ENCODE peak calls at places on chromosome 17, in eight cellular contexts. One of them, this sample, is unnamed.
A peak's percentile ranks its signal among the peaks of the same experiment; 100 is the strongest.

GRCh38 chr17:49029841-49030240 is 32.7 kb downstream of the IGF2BP1 start:
- DNase-seq in NK-92 treated with Interleukin-12 subunit alpha and Interleukin-12 subunit beta, amount 100 ng/mL, for 24 hours: no peak
- DNase-seq in osteocyte: no peak
- DNase-seq in cardiac fibroblast: no peak
- DNase-seq in activated CD8-positive, alpha-beta memory T cell treated with anti-CD3 and anti-CD28 coated beads, Interleukin-2, amount 10 ng/mL, durations not matched to agents 7 days and 5 days: no peak
- DNase-seq in germinal center: no peak
- DNase-seq in epithelial cell of esophagus: no peak
- DNase-seq in RPMI8226: no peak
- DNase-seq in this sample: no peak

GRCh38 chr17:6254036-6254435 is 180.9 kb downstream of the AIPL1 start:
- DNase-seq in NK-92 treated with Interleukin-12 subunit alpha and Interleukin-12 subunit beta, amount 100 ng/mL, for 24 hours: no peak
- DNase-seq in osteocyte: no peak
- DNase-seq in cardiac fibroblast: no peak
- DNase-seq in activated CD8-positive, alpha-beta memory T cell treated with anti-CD3 and anti-CD28 coated beads, Interleukin-2, amount 10 ng/mL, durations not matched to agents 7 days and 5 days: no peak
- DNase-seq in germinal center: no peak
- DNase-seq in epithelial cell of esophagus: no peak
- DNase-seq in RPMI8226: no peak
- DNase-seq in this sample: no peak

GRCh38 chr17:41351177-41351576 is 549 bp upstream of the KRT33A start:
- DNase-seq in NK-92 treated with Interleukin-12 subunit alpha and Interleukin-12 subunit beta, amount 100 ng/mL, for 24 hours: no peak
- DNase-seq in osteocyte: no peak
- DNase-seq in cardiac fibroblast: no peak
- DNase-seq in activated CD8-positive, alpha-beta memory T cell treated with anti-CD3 and anti-CD28 coated beads, Interleukin-2, amount 10 ng/mL, durations not matched to agents 7 days and 5 days: no peak
- DNase-seq in germinal center: no peak
- DNase-seq in epithelial cell of esophagus: no peak
- DNase-seq in RPMI8226: no peak
- DNase-seq in this sample: no peak

GRCh38 chr17:4008496-4009163 is 44.4 kb upstream of the ATP2A3 start:
- DNase-seq in NK-92 treated with Interleukin-12 subunit alpha and Interleukin-12 subunit beta, amount 100 ng/mL, for 24 hours: no peak
- DNase-seq in osteocyte: no peak
- DNase-seq in cardiac fibroblast: no peak
- DNase-seq in activated CD8-positive, alpha-beta memory T cell treated with anti-CD3 and anti-CD28 coated beads, Interleukin-2, amount 10 ng/mL, durations not matched to agents 7 days and 5 days: no peak
- DNase-seq in germinal center: no peak
- DNase-seq in epithelial cell of esophagus: no peak
- DNase-seq in RPMI8226: no peak
- DNase-seq in this sample: no peak

GRCh38 chr17:61517265-61517664 is 65.0 kb downstream of the TBX4 start:
- DNase-seq in NK-92 treated with Interleukin-12 subunit alpha and Interleukin-12 subunit beta, amount 100 ng/mL, for 24 hours: no peak
- DNase-seq in osteocyte: no peak
- DNase-seq in cardiac fibroblast: no peak
- DNase-seq in activated CD8-positive, alpha-beta memory T cell treated with anti-CD3 and anti-CD28 coated beads, Interleukin-2, amount 10 ng/mL, durations not matched to agents 7 days and 5 days: no peak
- DNase-seq in germinal center: no peak
- DNase-seq in epithelial cell of esophagus: no peak
- DNase-seq in RPMI8226: no peak
- DNase-seq in this sample: no peak

GRCh38 chr17:80855196-80855967 is 136.3 kb upstream of the CHMP6 start:
- DNase-seq in NK-92 treated with Interleukin-12 subunit alpha and Interleukin-12 subunit beta, amount 100 ng/mL, for 24 hours: no peak
- DNase-seq in osteocyte: no peak
- DNase-seq in cardiac fibroblast: no peak
- DNase-seq in activated CD8-positive, alpha-beta memory T cell treated with anti-CD3 and anti-CD28 coated beads, Interleukin-2, amount 10 ng/mL, durations not matched to agents 7 days and 5 days: no peak
- DNase-seq in germinal center: no peak
- DNase-seq in epithelial cell of esophagus: no peak
- DNase-seq in RPMI8226: no peak
- DNase-seq in this sample: no peak

GRCh38 chr17:66633322-66633965 is 201.5 kb upstream of the CACNG5 start:
- DNase-seq in NK-92 treated with Interleukin-12 subunit alpha and Interleukin-12 subunit beta, amount 100 ng/mL, for 24 hours: peak; percentile 50
- DNase-seq in osteocyte: no peak
- DNase-seq in cardiac fibroblast: peak; percentile 58
- DNase-seq in activated CD8-positive, alpha-beta memory T cell treated with anti-CD3 and anti-CD28 coated beads, Interleukin-2, amount 10 ng/mL, durations not matched to agents 7 days and 5 days: peak; percentile 76
- DNase-seq in germinal center: no peak
- DNase-seq in epithelial cell of esophagus: no peak
- DNase-seq in RPMI8226: no peak
- DNase-seq in this sample: peak; percentile 36

GRCh38 chr17:73151888-73152633 is 12.7 kb upstream of the SSTR2 start:
- DNase-seq in NK-92 treated with Interleukin-12 subunit alpha and Interleukin-12 subunit beta, amount 100 ng/mL, for 24 hours: no peak
- DNase-seq in osteocyte: no peak
- DNase-seq in cardiac fibroblast: no peak
- DNase-seq in activated CD8-positive, alpha-beta memory T cell treated with anti-CD3 and anti-CD28 coated beads, Interleukin-2, amount 10 ng/mL, durations not matched to agents 7 days and 5 days: no peak
- DNase-seq in germinal center: no peak
- DNase-seq in epithelial cell of esophagus: no peak
- DNase-seq in RPMI8226: no peak
- DNase-seq in this sample: no peak

GRCh38 chr17:14779236-14779635 is 478.4 kb downstream of the HS3ST3B1 start:
- DNase-seq in NK-92 treated with Interleukin-12 subunit alpha and Interleukin-12 subunit beta, amount 100 ng/mL, for 24 hours: no peak
- DNase-seq in osteocyte: peak; percentile 13
- DNase-seq in cardiac fibroblast: no peak
- DNase-seq in activated CD8-positive, alpha-beta memory T cell treated with anti-CD3 and anti-CD28 coated beads, Interleukin-2, amount 10 ng/mL, durations not matched to agents 7 days and 5 days: no peak
- DNase-seq in germinal center: no peak
- DNase-seq in epithelial cell of esophagus: peak; percentile 83
- DNase-seq in RPMI8226: no peak
- DNase-seq in this sample: no peak

GRCh38 chr17:2051388-2052237 is 3.3 kb upstream of the HIC1 start:
- DNase-seq in NK-92 treated with Interleukin-12 subunit alpha and Interleukin-12 subunit beta, amount 100 ng/mL, for 24 hours: no peak
- DNase-seq in osteocyte: peak; percentile 81
- DNase-seq in cardiac fibroblast: no peak
- DNase-seq in activated CD8-positive, alpha-beta memory T cell treated with anti-CD3 and anti-CD28 coated beads, Interleukin-2, amount 10 ng/mL, durations not matched to agents 7 days and 5 days: no peak
- DNase-seq in germinal center: no peak
- DNase-seq in epithelial cell of esophagus: no peak
- DNase-seq in RPMI8226: no peak
- DNase-seq in this sample: no peak

GRCh38 chr17:21678451-21679081 is 13.8 kb upstream of the KCNJ18 start:
- DNase-seq in NK-92 treated with Interleukin-12 subunit alpha and Interleukin-12 subunit beta, amount 100 ng/mL, for 24 hours: no peak
- DNase-seq in osteocyte: no peak
- DNase-seq in cardiac fibroblast: no peak
- DNase-seq in activated CD8-positive, alpha-beta memory T cell treated with anti-CD3 and anti-CD28 coated beads, Interleukin-2, amount 10 ng/mL, durations not matched to agents 7 days and 5 days: no peak
- DNase-seq in germinal center: no peak
- DNase-seq in epithelial cell of esophagus: no peak
- DNase-seq in RPMI8226: peak; percentile 81
- DNase-seq in this sample: no peak

GRCh38 chr17:42845918-42846593 is 1.7 kb downstream of the AOC2 start:
- DNase-seq in NK-92 treated with Interleukin-12 subunit alpha and Interleukin-12 subunit beta, amount 100 ng/mL, for 24 hours: peak; percentile 34
- DNase-seq in osteocyte: no peak
- DNase-seq in cardiac fibroblast: no peak
- DNase-seq in activated CD8-positive, alpha-beta memory T cell treated with anti-CD3 and anti-CD28 coated beads, Interleukin-2, amount 10 ng/mL, durations not matched to agents 7 days and 5 days: peak; percentile 54
- DNase-seq in germinal center: no peak
- DNase-seq in epithelial cell of esophagus: no peak
- DNase-seq in RPMI8226: no peak
- DNase-seq in this sample: peak; percentile 51

GRCh38 chr17:50710025-50710424 is 2.3 kb upstream of the ANKRD40 start:
- DNase-seq in NK-92 treated with Interleukin-12 subunit alpha and Interleukin-12 subunit beta, amount 100 ng/mL, for 24 hours: no peak
- DNase-seq in osteocyte: no peak
- DNase-seq in cardiac fibroblast: no peak
- DNase-seq in activated CD8-positive, alpha-beta memory T cell treated with anti-CD3 and anti-CD28 coated beads, Interleukin-2, amount 10 ng/mL, durations not matched to agents 7 days and 5 days: no peak
- DNase-seq in germinal center: no peak
- DNase-seq in epithelial cell of esophagus: no peak
- DNase-seq in RPMI8226: no peak
- DNase-seq in this sample: no peak

GRCh38 chr17:61309857-61310256 is 89.8 kb upstream of the TBX2 start:
- DNase-seq in NK-92 treated with Interleukin-12 subunit alpha and Interleukin-12 subunit beta, amount 100 ng/mL, for 24 hours: no peak
- DNase-seq in osteocyte: no peak
- DNase-seq in cardiac fibroblast: peak; percentile 89
- DNase-seq in activated CD8-positive, alpha-beta memory T cell treated with anti-CD3 and anti-CD28 coated beads, Interleukin-2, amount 10 ng/mL, durations not matched to agents 7 days and 5 days: no peak
- DNase-seq in germinal center: no peak
- DNase-seq in epithelial cell of esophagus: peak; percentile 72
- DNase-seq in RPMI8226: no peak
- DNase-seq in this sample: no peak

GRCh38 chr17:37530420-37530819 is 40.7 kb downstream of the DUSP14 start:
- DNase-seq in NK-92 treated with Interleukin-12 subunit alpha and Interleukin-12 subunit beta, amount 100 ng/mL, for 24 hours: no peak
- DNase-seq in osteocyte: no peak
- DNase-seq in cardiac fibroblast: no peak
- DNase-seq in activated CD8-positive, alpha-beta memory T cell treated with anti-CD3 and anti-CD28 coated beads, Interleukin-2, amount 10 ng/mL, durations not matched to agents 7 days and 5 days: no peak
- DNase-seq in germinal center: no peak
- DNase-seq in epithelial cell of esophagus: no peak
- DNase-seq in RPMI8226: no peak
- DNase-seq in this sample: no peak

GRCh38 chr17:15257316-15257925 is 7.7 kb downstream of the PMP22 start:
- DNase-seq in NK-92 treated with Interleukin-12 subunit alpha and Interleukin-12 subunit beta, amount 100 ng/mL, for 24 hours: peak; percentile 34
- DNase-seq in osteocyte: peak; percentile 90
- DNase-seq in cardiac fibroblast: peak; percentile 80
- DNase-seq in activated CD8-positive, alpha-beta memory T cell treated with anti-CD3 and anti-CD28 coated beads, Interleukin-2, amount 10 ng/mL, durations not matched to agents 7 days and 5 days: peak; percentile 75
- DNase-seq in germinal center: peak; percentile 66
- DNase-seq in epithelial cell of esophagus: peak; percentile 58
- DNase-seq in RPMI8226: peak; percentile 85
- DNase-seq in this sample: peak; percentile 54

GRCh38 chr17:50127661-50128361 is 2.1 kb downstream of the SAMD14 start:
- DNase-seq in NK-92 treated with Interleukin-12 subunit alpha and Interleukin-12 subunit beta, amount 100 ng/mL, for 24 hours: no peak
- DNase-seq in osteocyte: no peak
- DNase-seq in cardiac fibroblast: peak; percentile 34
- DNase-seq in activated CD8-positive, alpha-beta memory T cell treated with anti-CD3 and anti-CD28 coated beads, Interleukin-2, amount 10 ng/mL, durations not matched to agents 7 days and 5 days: no peak
- DNase-seq in germinal center: no peak
- DNase-seq in epithelial cell of esophagus: peak; percentile 48
- DNase-seq in RPMI8226: peak; percentile 50
- DNase-seq in this sample: no peak

GRCh38 chr17:67998466-67998865 is 2.2 kb upstream of the C17orf58 start:
- DNase-seq in NK-92 treated with Interleukin-12 subunit alpha and Interleukin-12 subunit beta, amount 100 ng/mL, for 24 hours: no peak
- DNase-seq in osteocyte: no peak
- DNase-seq in cardiac fibroblast: no peak
- DNase-seq in activated CD8-positive, alpha-beta memory T cell treated with anti-CD3 and anti-CD28 coated beads, Interleukin-2, amount 10 ng/mL, durations not matched to agents 7 days and 5 days: no peak
- DNase-seq in germinal center: no peak
- DNase-seq in epithelial cell of esophagus: no peak
- DNase-seq in RPMI8226: no peak
- DNase-seq in this sample: no peak

GRCh38 chr17:50055426-50056216 is at the start of gene ITGA3:
- DNase-seq in NK-92 treated with Interleukin-12 subunit alpha and Interleukin-12 subunit beta, amount 100 ng/mL, for 24 hours: no peak
- DNase-seq in osteocyte: no peak
- DNase-seq in cardiac fibroblast: peak; percentile 87
- DNase-seq in activated CD8-positive, alpha-beta memory T cell treated with anti-CD3 and anti-CD28 coated beads, Interleukin-2, amount 10 ng/mL, durations not matched to agents 7 days and 5 days: peak; percentile 70
- DNase-seq in germinal center: peak; percentile 63
- DNase-seq in epithelial cell of esophagus: peak; percentile 96
- DNase-seq in RPMI8226: peak; percentile 88
- DNase-seq in this sample: peak; percentile 70

GRCh38 chr17:2853722-2854580 is 57.7 kb downstream of the RAP1GAP2 start:
- DNase-seq in NK-92 treated with Interleukin-12 subunit alpha and Interleukin-12 subunit beta, amount 100 ng/mL, for 24 hours: no peak
- DNase-seq in osteocyte: no peak
- DNase-seq in cardiac fibroblast: peak; percentile 22
- DNase-seq in activated CD8-positive, alpha-beta memory T cell treated with anti-CD3 and anti-CD28 coated beads, Interleukin-2, amount 10 ng/mL, durations not matched to agents 7 days and 5 days: no peak
- DNase-seq in germinal center: no peak
- DNase-seq in epithelial cell of esophagus: peak; percentile 49
- DNase-seq in RPMI8226: peak; percentile 35
- DNase-seq in this sample: peak; percentile 26

GRCh38 chr17:37519241-37519985 is 29.7 kb downstream of the DUSP14 start:
- DNase-seq in NK-92 treated with Interleukin-12 subunit alpha and Interleukin-12 subunit beta, amount 100 ng/mL, for 24 hours: no peak
- DNase-seq in osteocyte: no peak
- DNase-seq in cardiac fibroblast: no peak
- DNase-seq in activated CD8-positive, alpha-beta memory T cell treated with anti-CD3 and anti-CD28 coated beads, Interleukin-2, amount 10 ng/mL, durations not matched to agents 7 days and 5 days: no peak
- DNase-seq in germinal center: no peak
- DNase-seq in epithelial cell of esophagus: no peak
- DNase-seq in RPMI8226: no peak
- DNase-seq in this sample: no peak

GRCh38 chr17:29930399-29931010 is 477 bp upstream of the SSH2 start:
- DNase-seq in NK-92 treated with Interleukin-12 subunit alpha and Interleukin-12 subunit beta, amount 100 ng/mL, for 24 hours: no peak
- DNase-seq in osteocyte: no peak
- DNase-seq in cardiac fibroblast: no peak
- DNase-seq in activated CD8-positive, alpha-beta memory T cell treated with anti-CD3 and anti-CD28 coated beads, Interleukin-2, amount 10 ng/mL, durations not matched to agents 7 days and 5 days: no peak
- DNase-seq in germinal center: no peak
- DNase-seq in epithelial cell of esophagus: peak; percentile 5
- DNase-seq in RPMI8226: no peak
- DNase-seq in this sample: no peak

GRCh38 chr17:38528101-38528500 is 77.7 kb downstream of the SRCIN1 start:
- DNase-seq in NK-92 treated with Interleukin-12 subunit alpha and Interleukin-12 subunit beta, amount 100 ng/mL, for 24 hours: no peak
- DNase-seq in osteocyte: no peak
- DNase-seq in cardiac fibroblast: no peak
- DNase-seq in activated CD8-positive, alpha-beta memory T cell treated with anti-CD3 and anti-CD28 coated beads, Interleukin-2, amount 10 ng/mL, durations not matched to agents 7 days and 5 days: no peak
- DNase-seq in germinal center: no peak
- DNase-seq in epithelial cell of esophagus: no peak
- DNase-seq in RPMI8226: no peak
- DNase-seq in this sample: no peak

GRCh38 chr17:80034654-80034976 is 1.1 kb downstream of the TBC1D16 start:
- DNase-seq in NK-92 treated with Interleukin-12 subunit alpha and Interleukin-12 subunit beta, amount 100 ng/mL, for 24 hours: no peak
- DNase-seq in osteocyte: no peak
- DNase-seq in cardiac fibroblast: no peak
- DNase-seq in activated CD8-positive, alpha-beta memory T cell treated with anti-CD3 and anti-CD28 coated beads, Interleukin-2, amount 10 ng/mL, durations not matched to agents 7 days and 5 days: no peak
- DNase-seq in germinal center: no peak
- DNase-seq in epithelial cell of esophagus: no peak
- DNase-seq in RPMI8226: no peak
- DNase-seq in this sample: no peak

GRCh38 chr17:50262001-50262794 is 12.1 kb upstream of the TMEM92 start:
- DNase-seq in NK-92 treated with Interleukin-12 subunit alpha and Interleukin-12 subunit beta, amount 100 ng/mL, for 24 hours: no peak
- DNase-seq in osteocyte: no peak
- DNase-seq in cardiac fibroblast: no peak
- DNase-seq in activated CD8-positive, alpha-beta memory T cell treated with anti-CD3 and anti-CD28 coated beads, Interleukin-2, amount 10 ng/mL, durations not matched to agents 7 days and 5 days: no peak
- DNase-seq in germinal center: no peak
- DNase-seq in epithelial cell of esophagus: no peak
- DNase-seq in RPMI8226: no peak
- DNase-seq in this sample: no peak

GRCh38 chr17:66406701-66407644 is 104.6 kb downstream of the PRKCA start:
- DNase-seq in NK-92 treated with Interleukin-12 subunit alpha and Interleukin-12 subunit beta, amount 100 ng/mL, for 24 hours: no peak
- DNase-seq in osteocyte: no peak
- DNase-seq in cardiac fibroblast: no peak
- DNase-seq in activated CD8-positive, alpha-beta memory T cell treated with anti-CD3 and anti-CD28 coated beads, Interleukin-2, amount 10 ng/mL, durations not matched to agents 7 days and 5 days: peak; percentile 54
- DNase-seq in germinal center: no peak
- DNase-seq in epithelial cell of esophagus: no peak
- DNase-seq in RPMI8226: no peak
- DNase-seq in this sample: peak; percentile 19

GRCh38 chr17:60827920-60828319 is 150.3 kb downstream of the BCAS3 start:
- DNase-seq in NK-92 treated with Interleukin-12 subunit alpha and Interleukin-12 subunit beta, amount 100 ng/mL, for 24 hours: no peak
- DNase-seq in osteocyte: no peak
- DNase-seq in cardiac fibroblast: no peak
- DNase-seq in activated CD8-positive, alpha-beta memory T cell treated with anti-CD3 and anti-CD28 coated beads, Interleukin-2, amount 10 ng/mL, durations not matched to agents 7 days and 5 days: no peak
- DNase-seq in germinal center: no peak
- DNase-seq in epithelial cell of esophagus: no peak
- DNase-seq in RPMI8226: no peak
- DNase-seq in this sample: no peak

GRCh38 chr17:27295945-27296344 is 2.0 kb downstream of the WSB1 start:
- DNase-seq in NK-92 treated with Interleukin-12 subunit alpha and Interleukin-12 subunit beta, amount 100 ng/mL, for 24 hours: no peak
- DNase-seq in osteocyte: no peak
- DNase-seq in cardiac fibroblast: peak; percentile 30
- DNase-seq in activated CD8-positive, alpha-beta memory T cell treated with anti-CD3 and anti-CD28 coated beads, Interleukin-2, amount 10 ng/mL, durations not matched to agents 7 days and 5 days: no peak
- DNase-seq in germinal center: no peak
- DNase-seq in epithelial cell of esophagus: peak; percentile 17
- DNase-seq in RPMI8226: peak; percentile 11
- DNase-seq in this sample: no peak

GRCh38 chr17:20026960-20027359 is 17.8 kb downstream of the SPECC1 start:
- DNase-seq in NK-92 treated with Interleukin-12 subunit alpha and Interleukin-12 subunit beta, amount 100 ng/mL, for 24 hours: no peak
- DNase-seq in osteocyte: no peak
- DNase-seq in cardiac fibroblast: no peak
- DNase-seq in activated CD8-positive, alpha-beta memory T cell treated with anti-CD3 and anti-CD28 coated beads, Interleukin-2, amount 10 ng/mL, durations not matched to agents 7 days and 5 days: no peak
- DNase-seq in germinal center: no peak
- DNase-seq in epithelial cell of esophagus: peak; percentile 26
- DNase-seq in RPMI8226: no peak
- DNase-seq in this sample: no peak

GRCh38 chr17:38585056-38585804 is 20.5 kb downstream of the SRCIN1 start:
- DNase-seq in NK-92 treated with Interleukin-12 subunit alpha and Interleukin-12 subunit beta, amount 100 ng/mL, for 24 hours: no peak
- DNase-seq in osteocyte: no peak
- DNase-seq in cardiac fibroblast: no peak
- DNase-seq in activated CD8-positive, alpha-beta memory T cell treated with anti-CD3 and anti-CD28 coated beads, Interleukin-2, amount 10 ng/mL, durations not matched to agents 7 days and 5 days: no peak
- DNase-seq in germinal center: no peak
- DNase-seq in epithelial cell of esophagus: peak; percentile 30
- DNase-seq in RPMI8226: no peak
- DNase-seq in this sample: no peak

GRCh38 chr17:60525347-60525623 is 757 bp downstream of the APPBP2 start:
- DNase-seq in NK-92 treated with Interleukin-12 subunit alpha and Interleukin-12 subunit beta, amount 100 ng/mL, for 24 hours: no peak
- DNase-seq in osteocyte: no peak
- DNase-seq in cardiac fibroblast: no peak
- DNase-seq in activated CD8-positive, alpha-beta memory T cell treated with anti-CD3 and anti-CD28 coated beads, Interleukin-2, amount 10 ng/mL, durations not matched to agents 7 days and 5 days: no peak
- DNase-seq in germinal center: no peak
- DNase-seq in epithelial cell of esophagus: peak; percentile 19
- DNase-seq in RPMI8226: no peak
- DNase-seq in this sample: no peak

GRCh38 chr17:43570518-43570928 is 24.4 kb upstream of the ETV4 start:
- DNase-seq in NK-92 treated with Interleukin-12 subunit alpha and Interleukin-12 subunit beta, amount 100 ng/mL, for 24 hours: no peak
- DNase-seq in osteocyte: no peak
- DNase-seq in cardiac fibroblast: peak; percentile 76
- DNase-seq in activated CD8-positive, alpha-beta memory T cell treated with anti-CD3 and anti-CD28 coated beads, Interleukin-2, amount 10 ng/mL, durations not matched to agents 7 days and 5 days: no peak
- DNase-seq in germinal center: no peak
- DNase-seq in epithelial cell of esophagus: peak; percentile 89
- DNase-seq in RPMI8226: no peak
- DNase-seq in this sample: no peak

GRCh38 chr17:83089322-83090156 is 10.1 kb downstream of the METRNL start:
- DNase-seq in NK-92 treated with Interleukin-12 subunit alpha and Interleukin-12 subunit beta, amount 100 ng/mL, for 24 hours: no peak
- DNase-seq in osteocyte: no peak
- DNase-seq in cardiac fibroblast: no peak
- DNase-seq in activated CD8-positive, alpha-beta memory T cell treated with anti-CD3 and anti-CD28 coated beads, Interleukin-2, amount 10 ng/mL, durations not matched to agents 7 days and 5 days: no peak
- DNase-seq in germinal center: no peak
- DNase-seq in epithelial cell of esophagus: peak; percentile 70
- DNase-seq in RPMI8226: no peak
- DNase-seq in this sample: no peak

GRCh38 chr17:46769531-46770438 is 48.7 kb downstream of the WNT3 start:
- DNase-seq in NK-92 treated with Interleukin-12 subunit alpha and Interleukin-12 subunit beta, amount 100 ng/mL, for 24 hours: no peak
- DNase-seq in osteocyte: no peak
- DNase-seq in cardiac fibroblast: no peak
- DNase-seq in activated CD8-positive, alpha-beta memory T cell treated with anti-CD3 and anti-CD28 coated beads, Interleukin-2, amount 10 ng/mL, durations not matched to agents 7 days and 5 days: no peak
- DNase-seq in germinal center: no peak
- DNase-seq in epithelial cell of esophagus: no peak
- DNase-seq in RPMI8226: no peak
- DNase-seq in this sample: no peak

This sample was measured in activated naive CD4-positive, alpha-beta T cell treated with Interleukin-2 at 50 U/mL for 16 hours.